ENCODE peak calls at places on chromosome 14, in six cellular contexts. A is AML-193, U is ovary, Y is HEK293T, O is ascending aorta, N is aorta. S is an unnamed sample.

GRCh38 chr14:52052289-52052943 is 16.4 kb downstream of the NID2 start:
- DNase-seq in A (no peak), U (peak; percentile 33), Y (no peak), O (no peak), N (no peak), S (no peak)

GRCh38 chr14:64444984-64445845 is 20.1 kb upstream of the AKAP5 start:
- DNase-seq in A (no peak), U (peak; percentile 35), Y (no peak), O (no peak), N (peak; percentile 52), S (peak; percentile 73)

GRCh38 chr14:24259282-24260025 is 3.5 kb downstream of the TGM1 start:
- DNase-seq in A (no peak), U (peak; percentile 45), Y (no peak), O (no peak), N (no peak), S (no peak)

GRCh38 chr14:22549981-22550670 is 38.9 kb downstream of the DAD1 start:
- DNase-seq in A (no peak), U (no peak), Y (no peak), O (no peak), N (no peak), S (peak; percentile 78)

GRCh38 chr14:105332352-105332874 is 17.9 kb downstream of the PACS2 start:
- DNase-seq in A (no peak), U (no peak), Y (no peak), O (no peak), N (no peak), S (no peak)

GRCh38 chr14:80586116-80586515 is 355.4 kb downstream of the CEP128 start:
- DNase-seq in A (no peak), U (no peak), Y (no peak), O (no peak), N (no peak), S (no peak)

GRCh38 chr14:66476964-66477363 is 9.2 kb upstream of the CCDC196 start:
- DNase-seq in A (no peak), U (no peak), Y (no peak), O (no peak), N (no peak), S (no peak)

GRCh38 chr14:23015618-23016017 is 5.7 kb upstream of the C14orf93 start:
- DNase-seq in A (no peak), U (no peak), Y (no peak), O (no peak), N (no peak), S (no peak)

GRCh38 chr14:50388256-50388931 is 8.3 kb downstream of the CDKL1 start:
- DNase-seq in A (no peak), U (peak; percentile 88), Y (peak; percentile 38), O (no peak), N (no peak), S (no peak)

S was measured in stimulated activated naive B cell treated with anti-CD40 and anti-IgM and Interleukin-4, amounts not matched to agents 10 μg/mL and 1 μg/mL and 100 μg/mL, for 72 hours.